ENCODE peak calls at places on chromosomes 12 and 14, in four cellular contexts. S is suprapubic skin, K is endodermal cell, G is A549. L is an unnamed sample. For H3K4me1, the result is how much of the 10 kb centered on the place peaks cover.

GRCh38 chr12:110726708-110727369 is 15.9 kb downstream of the PPP1CC start:
- DNase-seq in S (no peak), K (peak), G (no peak), L (no peak)

GRCh38 chr12:99984271-99985128 is at the start of gene ANKS1B:
- DNase-seq in S (no peak), K (peak), G (peak), L (no peak)

GRCh38 chr14:86035882-86036281 is 505.9 kb downstream of the FLRT2 start:
- DNase-seq in S (no peak), K (peak), G (peak), L (no peak)

GRCh38 chr14:105391541-105391940 is 6.8 kb upstream of the TEX22 start:
- DNase-seq in S (no peak), K (no peak), G (no peak), L (no peak)

GRCh38 chr12:64883264-64884163 is 59.1 kb downstream of the TBC1D30 start:
- DNase-seq in S (no peak), K (peak), G (peak), L (no peak)

GRCh38 chr14:78933948-78934524 is 763.9 kb downstream of the NRXN3 start:
- DNase-seq in S (no peak), K (no peak), G (peak), L (no peak)

GRCh38 chr14:36940476-36940875 is 231.9 kb downstream of the SLC25A21 start:
- DNase-seq in S (no peak), K (no peak), G (no peak), L (no peak)

GRCh38 chr14:22007278-22008097 is 333.9 kb upstream of the OR4E1 start:
- DNase-seq in S (no peak), K (no peak), G (no peak), L (no peak)

GRCh38 chr12:91990525-91990924 is 155.1 kb downstream of the BTG1 start:
- DNase-seq in S (no peak), K (no peak), G (no peak), L (peak)

GRCh38 chr12:120841525-120841924 is 62.6 kb downstream of the SPPL3 start:
- DNase-seq in S (no peak), K (no peak), G (no peak), L (no peak)

GRCh38 chr12:66388512-66388911 is 86.2 kb downstream of the HELB start:
- DNase-seq in S (no peak), K (no peak), G (no peak), L (no peak)

GRCh38 chr14:22977684-22978486 is 4.5 kb downstream of the AJUBA start:
- DNase-seq in S (no peak), K (peak), G (peak), L (no peak)

GRCh38 chr12:98416845-98417244 is 98.5 kb upstream of the TMPO start:
- DNase-seq in S (no peak), K (no peak), G (peak), L (no peak)

GRCh38 chr12:16473610-16474326 is 126.3 kb downstream of the MGST1 start:
- DNase-seq in S (no peak), K (no peak), G (no peak), L (no peak)

GRCh38 chr14:99681101-99681831 is 2.8 kb upstream of the CYP46A1 start:
- DNase-seq in S (peak), K (peak), G (no peak), L (no peak)

GRCh38 chr12:46983959-46984833 is 95.2 kb upstream of the PCED1B start:
- DNase-seq in S (no peak), K (peak), G (peak), L (no peak)

DNA sequence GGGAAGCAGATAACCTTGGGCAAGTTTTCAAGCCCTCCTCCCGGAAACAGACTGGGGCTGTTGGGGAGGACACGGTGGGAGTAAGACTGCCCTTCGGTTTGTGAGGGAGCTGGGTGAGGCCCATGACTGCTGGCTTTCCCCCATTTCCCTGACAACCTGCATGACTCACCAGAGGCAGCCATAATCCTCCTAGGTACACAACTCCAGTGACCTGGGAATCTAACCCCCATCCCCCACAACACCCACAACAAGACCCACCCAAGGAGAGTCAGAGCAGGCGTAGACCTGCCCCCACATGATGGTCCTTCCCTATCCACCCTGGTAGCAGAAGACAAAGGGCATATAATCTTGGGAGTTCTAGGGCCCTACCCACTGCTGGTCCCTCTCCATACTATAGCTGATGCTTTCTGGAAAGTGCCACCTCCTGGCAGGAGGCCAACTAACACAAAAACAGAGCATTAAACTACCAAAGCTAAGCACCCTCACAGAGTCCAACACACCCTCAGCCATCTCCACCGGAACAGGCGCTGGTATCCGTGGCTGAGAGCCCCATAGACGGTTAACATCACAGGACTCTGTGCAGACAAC is 14.8 kb downstream of the DDX24 start:
- DNase-seq in S (no peak), K (peak), G (peak), L (no peak)
- H3K4me1 ChIP-seq in S (under half), K (under half), G (under half), L (under half)

GRCh38 chr12:122099280-122099749 is 20.8 kb downstream of the MLXIP start:
- DNase-seq in S (no peak), K (peak), G (no peak), L (no peak)
- H3K4me1 ChIP-seq in S (half or more), K (under half), G (half or more), L (under half)

DNA sequence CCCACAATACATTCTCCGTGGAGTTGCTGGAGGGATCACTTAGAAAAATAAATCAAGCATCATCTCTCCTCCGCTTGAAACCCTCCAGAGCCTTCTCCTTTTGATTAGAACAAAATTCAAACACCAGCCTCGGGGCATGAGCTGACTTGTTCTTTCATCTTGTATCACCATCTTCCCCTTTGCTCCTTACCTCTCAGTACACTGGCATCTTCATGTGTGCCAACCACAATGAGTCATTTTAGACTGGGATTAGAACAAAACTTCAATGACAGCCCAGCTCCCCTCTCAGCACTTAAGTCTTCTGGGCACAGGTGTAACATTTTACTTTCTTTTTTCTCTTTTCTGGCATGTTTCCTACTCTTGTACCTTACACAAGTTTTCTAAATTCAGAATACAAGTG is 1159.2 kb upstream of the TMEM132C start:
- DNase-seq in S (no peak), K (no peak), G (no peak), L (no peak)
- H3K4me1 ChIP-seq in S (under half), K (under half), G (under half), L (under half)

GRCh38 chr14:67650161-67650560 is 24.3 kb downstream of the VTI1B start:
- DNase-seq in S (no peak), K (no peak), G (no peak), L (no peak)

GRCh38 chr14:67653651-67654280 is 20.7 kb downstream of the VTI1B start:
- DNase-seq in S (no peak), K (no peak), G (no peak), L (no peak)

GRCh38 chr14:67650694-67651093 is 23.7 kb downstream of the VTI1B start:
- DNase-seq in S (no peak), K (no peak), G (no peak), L (no peak)

DNA sequence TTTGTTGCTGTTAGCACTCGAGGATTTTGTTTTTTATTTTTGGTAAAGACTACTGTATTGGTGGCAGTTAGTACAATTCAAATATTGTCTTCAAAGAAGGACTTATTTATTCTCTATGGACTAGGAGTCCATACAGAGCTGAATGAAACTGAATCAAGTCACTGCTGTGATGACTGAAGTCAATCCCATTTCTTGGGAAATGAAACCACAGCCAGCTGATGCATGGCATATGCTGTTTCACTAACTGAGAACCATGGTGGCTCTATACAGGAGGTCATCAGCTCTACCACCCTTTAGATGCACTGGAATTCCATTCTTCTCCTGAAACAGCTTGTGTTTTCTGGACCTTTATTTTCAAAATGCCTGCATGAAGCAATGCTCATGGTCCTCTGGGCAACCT is 22.2 kb downstream of the VTI1B start:
- DNase-seq in S (no peak), K (no peak), G (no peak), L (no peak)
- H3K4me1 ChIP-seq in S (under half), K (under half), G (under half), L (under half)

GRCh38 chr14:64708148-64709004 is 4.2 kb downstream of the PLEKHG3 start:
- DNase-seq in S (peak), K (peak), G (peak), L (no peak)
- H3K4me1 ChIP-seq in S (half or more), K (under half), G (under half), L (half or more)

DNA sequence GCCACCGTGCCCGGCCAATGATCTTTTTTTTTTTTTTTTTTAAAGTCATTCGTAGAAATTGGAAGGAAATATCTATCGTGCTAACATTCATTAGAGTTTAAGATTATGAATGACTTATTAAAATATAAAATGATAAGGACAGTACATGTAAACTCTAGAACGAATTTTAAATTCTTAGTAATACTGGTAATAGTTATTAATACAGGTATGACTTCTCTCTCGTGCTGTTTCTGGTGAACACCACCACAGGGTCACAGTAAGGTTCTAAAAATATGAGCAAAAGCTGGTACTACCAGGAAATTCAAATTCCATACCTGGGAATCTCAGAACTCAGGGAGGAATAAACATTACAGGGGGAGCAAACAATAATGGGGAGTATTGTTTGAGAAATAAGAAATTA is 26.2 kb downstream of the WNK1 start:
- DNase-seq in S (no peak), K (no peak), G (no peak), L (no peak)
- H3K4me1 ChIP-seq in S (half or more), K (under half), G (half or more), L (under half)

GRCh38 chr14:68815288-68816182 is 22.7 kb upstream of the ZFP36L1 start:
- DNase-seq in S (peak), K (peak), G (no peak), L (no peak)
- H3K4me1 ChIP-seq in S (half or more), K (under half), G (under half), L (under half)

GRCh38 chr14:93035917-93036651 is 79.6 kb downstream of the ITPK1 start:
- DNase-seq in S (no peak), K (no peak), G (peak), L (no peak)
- H3K4me1 ChIP-seq in S (half or more), K (under half), G (half or more), L (under half)

GRCh38 chr14:103540816-103541493 is 12.0 kb downstream of the TRMT61A start:
- DNase-seq in S (no peak), K (no peak), G (no peak), L (no peak)
- H3K4me1 ChIP-seq in S (half or more), K (under half), G (under half), L (half or more)

GRCh38 chr12:26014085-26014484 is 55.6 kb downstream of the RASSF8 start:
- DNase-seq in S (no peak), K (no peak), G (no peak), L (no peak)

GRCh38 chr12:26010293-26010821 is 51.9 kb downstream of the RASSF8 start:
- DNase-seq in S (no peak), K (no peak), G (no peak), L (no peak)

GRCh38 chr12:26007563-26007962 is 49.1 kb downstream of the RASSF8 start:
- DNase-seq in S (no peak), K (no peak), G (no peak), L (no peak)

GRCh38 chr12:26009593-26009992 is 51.1 kb downstream of the RASSF8 start:
- DNase-seq in S (no peak), K (no peak), G (no peak), L (no peak)

DNA sequence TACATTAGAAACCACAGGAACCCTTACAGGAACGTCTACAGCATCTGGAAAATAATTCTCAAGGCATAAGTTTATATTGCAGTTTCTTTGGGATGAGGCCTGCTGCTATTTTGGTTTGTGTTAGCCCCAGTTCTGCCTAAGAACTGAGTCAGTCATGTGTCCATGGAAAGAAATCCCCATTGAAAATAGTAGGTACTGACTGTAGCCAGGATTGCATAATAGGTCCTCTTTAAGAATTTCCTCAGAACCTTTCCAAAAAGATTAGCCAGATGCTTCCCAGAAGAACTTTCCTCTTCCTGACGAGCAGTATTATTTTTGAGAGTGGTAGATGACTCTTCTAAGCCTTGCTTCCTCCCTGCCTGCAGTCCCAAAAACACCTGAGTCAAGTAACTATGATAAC is 52.6 kb downstream of the RASSF8 start:
- DNase-seq in S (no peak), K (no peak), G (no peak), L (no peak)
- H3K4me1 ChIP-seq in S (under half), K (under half), G (under half), L (under half)

L was measured in ascending aorta.